ENCODE peak calls at places on chromosomes 4 and X, in six cellular contexts. A, N, O, R, X and U are unnamed samples.

GRCh38 chr4:12144051-12144450 is 715.4 kb upstream of the HS3ST1 start:
- DNase-seq in A (no peak), R (no peak), O (no peak), X (no peak), N (no peak), U (no peak)

GRCh38 chr4:187478292-187479205 is 517.0 kb upstream of the ZFP42 start:
- DNase-seq in A (peak; percentile 91), R (no peak), X (no peak), O (no peak), N (no peak), U (no peak)

GRCh38 chr4:140315032-140315826 is 58.2 kb upstream of the SCOC start:
- DNase-seq in R (no peak), A (no peak), X (no peak), O (no peak), N (no peak), U (no peak)

GRCh38 chr4:151854731-151855130 is 93.9 kb upstream of the GATB start:
- DNase-seq in X (no peak), R (no peak), N (no peak), O (no peak), A (peak; percentile 79), U (no peak)

GRCh38 chr4:159046683-159047082 is 56.2 kb upstream of the RAPGEF2 start:
- DNase-seq in R (no peak), O (no peak), A (no peak), X (no peak), N (no peak), U (no peak)

GRCh38 chrX:24235084-24235710 is 78.7 kb downstream of the SUPT20HL2 start:
- DNase-seq in R (no peak), X (no peak), O (no peak), A (no peak), N (no peak), U (no peak)

GRCh38 chr4:47251363-47252135 is 212.0 kb downstream of the COMMD8 start:
- DNase-seq in N (no peak), X (no peak), A (peak; percentile 53), O (no peak), R (no peak), U (no peak)

GRCh38 chr4:138851626-138852443 is 163.7 kb upstream of the NOCT start:
- DNase-seq in R (peak; percentile 69), O (peak; percentile 48), A (no peak), N (no peak), X (no peak), U (peak; percentile 68)